ENCODE peak calls at places on chromosomes 3 and 15, in five cellular contexts. One of them, this sample, is unnamed. For H3K36me3, the result is how much of the 10 kb centered on the place peaks cover.

GRCh38 chr3:123290962-123291361 is 89.2 kb downstream of the SEC22A start:
- DNase-seq in CD8-positive, alpha-beta T cell: no peak
- DNase-seq in uterus: no peak
- DNase-seq in CD8-positive, alpha-beta memory T cell: no peak
- DNase-seq in GM12878: no peak
- DNase-seq in this sample: no peak

GRCh38 chr15:47331796-47332480 is 385.4 kb upstream of the SEMA6D start:
- DNase-seq in CD8-positive, alpha-beta T cell: no peak
- DNase-seq in CD8-positive, alpha-beta memory T cell: no peak
- DNase-seq in uterus: no peak
- DNase-seq in GM12878: no peak
- DNase-seq in this sample: peak

GRCh38 chr3:58564456-58565160 is 12.6 kb downstream of the FAM107A start:
- DNase-seq in uterus: no peak
- DNase-seq in CD8-positive, alpha-beta memory T cell: no peak
- DNase-seq in CD8-positive, alpha-beta T cell: no peak
- DNase-seq in GM12878: no peak
- DNase-seq in this sample: no peak

GRCh38 chr15:99762288-99762687 is 29.1 kb upstream of the LYSMD4 start:
- DNase-seq in uterus: no peak
- DNase-seq in CD8-positive, alpha-beta memory T cell: no peak
- DNase-seq in CD8-positive, alpha-beta T cell: no peak
- DNase-seq in GM12878: no peak
- DNase-seq in this sample: no peak

GRCh38 chr3:140167600-140168281 is 232.8 kb downstream of the CLSTN2 start:
- DNase-seq in CD8-positive, alpha-beta memory T cell: no peak
- DNase-seq in GM12878: no peak
- DNase-seq in CD8-positive, alpha-beta T cell: no peak
- DNase-seq in uterus: no peak
- DNase-seq in this sample: no peak

GRCh38 chr3:151875759-151876158 is 2.3 kb downstream of the SUCNR1 start:
- DNase-seq in uterus: no peak
- DNase-seq in CD8-positive, alpha-beta memory T cell: no peak
- DNase-seq in CD8-positive, alpha-beta T cell: no peak
- DNase-seq in GM12878: peak
- DNase-seq in this sample: no peak

GRCh38 chr3:132535575-132536441 is 61.3 kb upstream of the ACKR4 start:
- DNase-seq in GM12878: peak
- DNase-seq in uterus: peak
- DNase-seq in CD8-positive, alpha-beta T cell: no peak
- DNase-seq in CD8-positive, alpha-beta memory T cell: peak
- DNase-seq in this sample: peak

GRCh38 chr15:62647195-62647865 is 395.2 kb upstream of the TPM1 start:
- DNase-seq in CD8-positive, alpha-beta T cell: no peak
- DNase-seq in GM12878: no peak
- DNase-seq in CD8-positive, alpha-beta memory T cell: no peak
- DNase-seq in uterus: no peak
- DNase-seq in this sample: no peak

GRCh38 chr3:30660656-30661055 is 54.3 kb downstream of the TGFBR2 start:
- DNase-seq in GM12878: no peak
- DNase-seq in uterus: no peak
- DNase-seq in CD8-positive, alpha-beta T cell: no peak
- DNase-seq in CD8-positive, alpha-beta memory T cell: no peak
- DNase-seq in this sample: no peak
- H3K36me3 ChIP-seq in GM12878: under half
- H3K36me3 ChIP-seq in uterus: under half
- H3K36me3 ChIP-seq in CD8-positive, alpha-beta T cell: under half
- H3K36me3 ChIP-seq in CD8-positive, alpha-beta memory T cell: under half
- H3K36me3 ChIP-seq in this sample: under half

DNA sequence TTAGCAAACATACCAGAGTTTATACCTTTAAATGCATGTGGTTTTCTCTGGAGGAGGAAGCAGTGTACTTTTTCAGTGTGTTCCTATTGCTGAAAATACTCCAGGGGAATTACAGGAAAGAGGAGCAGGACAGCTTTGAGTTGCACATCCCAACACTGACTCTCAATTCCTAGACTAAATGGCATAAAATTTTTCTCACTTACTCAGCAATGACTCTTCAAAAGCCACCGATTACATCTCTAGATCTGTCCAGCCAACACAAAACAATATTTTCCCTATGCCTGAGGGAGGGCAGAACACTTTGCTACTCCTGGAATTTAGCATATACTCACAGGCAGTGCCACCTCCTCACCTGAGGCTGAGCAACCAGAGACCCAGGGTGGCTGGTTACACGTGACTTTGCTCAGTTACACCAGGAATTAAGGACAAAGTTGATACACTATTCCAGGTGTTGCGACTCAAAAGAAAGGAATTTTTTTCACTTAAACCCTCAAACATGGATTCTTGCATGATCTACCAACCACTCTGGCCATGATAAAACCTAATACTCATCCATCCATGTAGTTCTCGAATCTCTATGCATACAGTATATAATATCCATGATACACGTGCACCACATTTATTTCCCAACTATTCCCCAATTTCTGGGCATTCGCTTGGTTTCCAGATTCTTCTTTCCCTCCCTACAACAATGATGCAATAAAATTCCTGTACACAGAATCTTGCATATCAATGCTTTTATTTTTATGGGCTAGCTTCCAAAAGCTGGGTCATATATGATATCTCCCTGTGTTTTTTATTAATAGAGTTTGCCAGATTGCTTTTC is 194.6 kb downstream of the THRB start:
- DNase-seq in CD8-positive, alpha-beta memory T cell: no peak
- DNase-seq in uterus: no peak
- DNase-seq in GM12878: no peak
- DNase-seq in CD8-positive, alpha-beta T cell: no peak
- DNase-seq in this sample: no peak
- H3K27ac ChIP-seq in CD8-positive, alpha-beta memory T cell: no peak
- H3K27ac ChIP-seq in uterus: no peak
- H3K27ac ChIP-seq in GM12878: no peak
- H3K27ac ChIP-seq in CD8-positive, alpha-beta T cell: no peak
- H3K27ac ChIP-seq in this sample: no peak

GRCh38 chr15:101243420-101243819 is 8.4 kb downstream of the CHSY1 start:
- DNase-seq in CD8-positive, alpha-beta memory T cell: no peak
- DNase-seq in GM12878: no peak
- DNase-seq in CD8-positive, alpha-beta T cell: no peak
- DNase-seq in uterus: no peak
- DNase-seq in this sample: no peak

GRCh38 chr15:101244039-101244781 is 7.6 kb downstream of the CHSY1 start:
- DNase-seq in uterus: no peak
- DNase-seq in CD8-positive, alpha-beta T cell: no peak
- DNase-seq in CD8-positive, alpha-beta memory T cell: no peak
- DNase-seq in GM12878: no peak
- DNase-seq in this sample: no peak

GRCh38 chr15:101242160-101242998 is 9.5 kb downstream of the CHSY1 start:
- DNase-seq in uterus: no peak
- DNase-seq in GM12878: peak
- DNase-seq in CD8-positive, alpha-beta memory T cell: peak
- DNase-seq in CD8-positive, alpha-beta T cell: peak
- DNase-seq in this sample: no peak

GRCh38 chr15:101244889-101245668 is 6.8 kb downstream of the CHSY1 start:
- DNase-seq in GM12878: no peak
- DNase-seq in uterus: no peak
- DNase-seq in CD8-positive, alpha-beta memory T cell: no peak
- DNase-seq in CD8-positive, alpha-beta T cell: no peak
- DNase-seq in this sample: no peak

DNA sequence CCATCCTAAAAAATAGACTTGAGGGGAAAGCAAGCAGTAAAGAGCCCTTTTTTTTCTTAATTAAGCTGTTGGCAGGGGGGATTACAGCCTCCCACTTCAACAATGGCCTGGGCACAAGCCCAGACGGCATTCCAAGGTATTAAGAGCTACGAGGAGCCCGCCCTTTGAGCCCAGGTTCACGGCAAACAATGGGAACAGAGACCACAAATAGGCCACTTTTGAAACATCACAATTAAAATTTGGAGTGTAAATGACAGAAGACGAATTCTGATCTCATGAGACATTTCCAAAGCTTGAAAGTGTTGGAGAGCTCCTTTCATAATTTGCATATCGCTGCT is 8.9 kb downstream of the CHSY1 start:
- DNase-seq in CD8-positive, alpha-beta memory T cell: no peak
- DNase-seq in uterus: no peak
- DNase-seq in GM12878: no peak
- DNase-seq in CD8-positive, alpha-beta T cell: no peak
- DNase-seq in this sample: no peak
- H3K4me3 ChIP-seq in CD8-positive, alpha-beta memory T cell: no peak
- H3K4me3 ChIP-seq in uterus: no peak
- H3K4me3 ChIP-seq in GM12878: peak
- H3K4me3 ChIP-seq in CD8-positive, alpha-beta T cell: peak
- H3K4me3 ChIP-seq in this sample: no peak

GRCh38 chr15:60374628-60375081 is 23.1 kb downstream of the ANXA2 start:
- DNase-seq in CD8-positive, alpha-beta memory T cell: no peak
- DNase-seq in GM12878: no peak
- DNase-seq in uterus: no peak
- DNase-seq in CD8-positive, alpha-beta T cell: no peak
- DNase-seq in this sample: peak
- H3K36me3 ChIP-seq in CD8-positive, alpha-beta memory T cell: under half
- H3K36me3 ChIP-seq in GM12878: under half
- H3K36me3 ChIP-seq in uterus: under half
- H3K36me3 ChIP-seq in CD8-positive, alpha-beta T cell: under half
- H3K36me3 ChIP-seq in this sample: under half

GRCh38 chr3:11155341-11156025 is 1.2 kb downstream of the HRH1 start:
- DNase-seq in GM12878: no peak
- DNase-seq in CD8-positive, alpha-beta memory T cell: no peak
- DNase-seq in CD8-positive, alpha-beta T cell: no peak
- DNase-seq in uterus: peak
- DNase-seq in this sample: peak
- H3K27ac ChIP-seq in GM12878: no peak
- H3K27ac ChIP-seq in CD8-positive, alpha-beta memory T cell: no peak
- H3K27ac ChIP-seq in CD8-positive, alpha-beta T cell: no peak
- H3K27ac ChIP-seq in uterus: peak
- H3K27ac ChIP-seq in this sample: peak

GRCh38 chr3:101229681-101230080 is 90.7 kb downstream of the IMPG2 start:
- DNase-seq in uterus: no peak
- DNase-seq in GM12878: no peak
- DNase-seq in CD8-positive, alpha-beta T cell: no peak
- DNase-seq in CD8-positive, alpha-beta memory T cell: no peak
- DNase-seq in this sample: no peak

GRCh38 chr3:101235048-101235447 is 85.3 kb downstream of the IMPG2 start:
- DNase-seq in CD8-positive, alpha-beta memory T cell: no peak
- DNase-seq in CD8-positive, alpha-beta T cell: no peak
- DNase-seq in GM12878: no peak
- DNase-seq in uterus: no peak
- DNase-seq in this sample: no peak

GRCh38 chr3:101224739-101225138 is 95.6 kb downstream of the IMPG2 start:
- DNase-seq in CD8-positive, alpha-beta memory T cell: no peak
- DNase-seq in CD8-positive, alpha-beta T cell: no peak
- DNase-seq in GM12878: no peak
- DNase-seq in uterus: no peak
- DNase-seq in this sample: no peak

GRCh38 chr3:101228441-101228840 is 91.9 kb downstream of the IMPG2 start:
- DNase-seq in CD8-positive, alpha-beta memory T cell: no peak
- DNase-seq in GM12878: no peak
- DNase-seq in CD8-positive, alpha-beta T cell: no peak
- DNase-seq in uterus: no peak
- DNase-seq in this sample: no peak

DNA sequence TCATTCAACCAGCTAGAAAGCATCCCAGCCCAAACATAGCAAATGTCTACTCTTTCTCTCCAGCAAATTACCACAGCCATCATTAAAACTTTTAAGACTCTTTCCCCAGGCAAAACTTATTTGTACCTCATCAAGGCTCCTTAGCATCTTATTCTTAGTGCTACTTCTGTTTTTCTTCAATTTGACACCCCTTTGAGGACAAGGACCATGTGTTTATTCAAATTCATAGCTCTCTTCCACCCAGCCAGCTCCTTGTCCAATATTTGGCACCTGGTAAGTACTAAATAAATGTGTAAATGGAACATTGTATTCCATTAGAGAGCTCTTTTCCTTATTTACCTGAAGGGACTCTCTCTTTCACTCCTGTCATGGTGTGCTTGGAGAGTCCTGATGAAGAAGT is 89.8 kb downstream of the IMPG2 start:
- DNase-seq in CD8-positive, alpha-beta memory T cell: no peak
- DNase-seq in GM12878: no peak
- DNase-seq in uterus: no peak
- DNase-seq in CD8-positive, alpha-beta T cell: no peak
- DNase-seq in this sample: no peak
- H3K4me3 ChIP-seq in CD8-positive, alpha-beta memory T cell: no peak
- H3K4me3 ChIP-seq in GM12878: no peak
- H3K4me3 ChIP-seq in uterus: no peak
- H3K4me3 ChIP-seq in CD8-positive, alpha-beta T cell: no peak
- H3K4me3 ChIP-seq in this sample: no peak

This sample was measured in tibial nerve.